ENCODE peak calls at places on chromosomes 3 and 15, in six cellular contexts. O, V, C, N, U and E are unnamed samples.

GRCh38 chr3:136604961-136605360 is 147.2 kb downstream of the STAG1 start:
- DNase-seq in N (no peak), V (no peak), C (no peak), O (no peak), U (no peak), E (no peak)

GRCh38 chr15:98421419-98422085 is 226.8 kb upstream of the IGF1R start:
- DNase-seq in U (peak), V (peak), N (peak), O (peak), C (peak), E (peak)

GRCh38 chr3:108342829-108343478 is 46.6 kb downstream of the HHLA2 start:
- DNase-seq in V (no peak), C (no peak), O (no peak), N (no peak), U (peak), E (no peak)

GRCh38 chr3:13352621-13353131 is 67.4 kb downstream of the NUP210 start:
- DNase-seq in C (no peak), U (no peak), O (no peak), N (no peak), V (no peak), E (no peak)

GRCh38 chr15:96115642-96116041 is 214.9 kb upstream of the NR2F2 start:
- DNase-seq in U (no peak), N (no peak), C (no peak), O (no peak), V (no peak), E (no peak)

GRCh38 chr3:171874879-171875278 is 31.7 kb downstream of the TMEM212 start:
- DNase-seq in U (no peak), O (no peak), C (no peak), V (no peak), N (no peak), E (no peak)

GRCh38 chr3:43733459-43734384 is 43.0 kb downstream of the ABHD5 start:
- DNase-seq in C (no peak), U (no peak), O (no peak), V (no peak), N (no peak), E (no peak)

GRCh38 chr3:7290062-7290825 is 429.3 kb downstream of the GRM7 start:
- DNase-seq in N (no peak), U (no peak), V (no peak), C (no peak), O (no peak), E (no peak)

GRCh38 chr3:12508316-12508715 is 24.0 kb downstream of the TSEN2 start:
- DNase-seq in C (peak), V (no peak), U (no peak), N (no peak), O (no peak), E (no peak)

GRCh38 chr3:195212033-195212748 is 58.8 kb downstream of the XXYLT1 start:
- DNase-seq in O (no peak), N (no peak), C (no peak), V (no peak), U (no peak), E (peak)

GRCh38 chr3:97971679-97972567 is at the start of gene RIOX2:
- DNase-seq in N (peak), C (peak), U (peak), V (peak), O (peak), E (peak)
- TF ChIP-seq CTCF in N (no peak), C (no peak), U (no peak), V (no peak), O (no peak), E (no peak)

DNA sequence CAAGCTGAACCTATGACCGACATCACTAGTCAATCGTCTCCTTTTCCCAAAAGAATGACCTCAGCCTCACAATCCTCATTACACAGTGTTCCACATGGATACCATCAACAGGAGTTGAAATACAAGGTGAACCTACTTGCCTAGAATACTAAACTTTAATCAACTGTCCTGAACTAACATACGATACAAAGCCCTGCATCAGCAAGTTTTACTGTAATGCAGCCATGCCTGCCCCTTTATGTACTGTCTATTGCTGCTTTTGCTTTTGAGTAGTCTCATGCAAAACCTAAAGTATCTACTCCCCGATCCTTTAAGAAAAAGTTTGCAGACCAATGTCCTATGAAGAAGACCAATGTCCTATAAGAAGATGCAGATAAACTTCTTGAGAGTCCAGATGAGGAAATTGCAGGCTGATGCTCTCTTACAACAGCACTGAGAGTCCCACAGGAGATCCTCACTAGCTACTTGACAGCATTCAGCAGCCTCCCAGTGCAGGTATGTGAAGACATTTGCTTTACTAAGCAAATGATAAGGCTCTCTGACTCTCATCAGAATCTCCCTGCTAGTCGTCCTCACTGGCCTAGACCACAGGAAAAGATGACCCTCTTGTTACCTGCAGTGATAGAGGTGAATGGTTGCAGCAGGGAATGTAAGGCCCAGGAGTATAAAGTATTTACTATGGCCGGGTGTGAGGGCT is 23.6 kb downstream of the SUCLG2 start:
- DNase-seq in N (no peak), U (no peak), V (no peak), C (no peak), O (no peak), E (no peak)
- TF ChIP-seq CTCF in N (no peak), U (no peak), V (no peak), C (no peak), O (no peak), E (no peak)

GRCh38 chr15:61827131-61827530 is 233.1 kb downstream of the VPS13C start:
- DNase-seq in V (no peak), C (no peak), N (no peak), U (no peak), O (no peak), E (no peak)

GRCh38 chr15:61829514-61829889 is 230.7 kb downstream of the VPS13C start:
- DNase-seq in O (no peak), V (no peak), N (no peak), U (no peak), C (no peak), E (peak)

GRCh38 chr15:61828860-61829513 is 231.3 kb downstream of the VPS13C start:
- DNase-seq in N (no peak), V (no peak), U (no peak), C (no peak), O (no peak), E (no peak)

GRCh38 chr15:61830536-61831330 is 229.5 kb downstream of the VPS13C start:
- DNase-seq in N (no peak), C (no peak), O (no peak), U (no peak), V (no peak), E (peak)

GRCh38 chr15:61828008-61828407 is 232.2 kb downstream of the VPS13C start:
- DNase-seq in V (no peak), C (no peak), U (no peak), O (no peak), N (no peak), E (peak)
- TF ChIP-seq CTCF in V (no peak), C (no peak), U (no peak), O (no peak), N (peak), E (no peak)

DNA sequence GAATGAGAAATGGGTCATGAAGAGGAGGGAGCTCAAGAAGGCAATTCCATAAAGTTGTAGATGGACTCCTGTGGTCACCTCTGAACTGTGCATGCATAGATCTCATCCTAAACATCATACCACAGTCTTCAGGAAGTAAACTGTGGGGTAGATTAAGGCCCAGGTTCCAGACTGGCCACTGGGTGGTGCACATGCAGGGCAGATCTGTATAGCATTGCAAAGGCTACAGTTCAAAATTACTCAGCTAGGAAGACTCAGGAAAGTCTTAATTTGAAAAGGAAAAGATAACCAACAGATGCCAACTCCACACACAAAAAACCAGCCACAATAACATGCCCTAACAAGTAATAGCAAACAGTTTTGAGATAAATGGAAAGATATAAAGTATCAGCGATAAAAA is 20.3 kb downstream of the KY start:
- DNase-seq in U (no peak), V (no peak), C (no peak), N (peak), O (no peak), E (no peak)
- TF ChIP-seq CTCF in U (no peak), V (peak), C (no peak), N (peak), O (no peak), E (no peak)

DNA sequence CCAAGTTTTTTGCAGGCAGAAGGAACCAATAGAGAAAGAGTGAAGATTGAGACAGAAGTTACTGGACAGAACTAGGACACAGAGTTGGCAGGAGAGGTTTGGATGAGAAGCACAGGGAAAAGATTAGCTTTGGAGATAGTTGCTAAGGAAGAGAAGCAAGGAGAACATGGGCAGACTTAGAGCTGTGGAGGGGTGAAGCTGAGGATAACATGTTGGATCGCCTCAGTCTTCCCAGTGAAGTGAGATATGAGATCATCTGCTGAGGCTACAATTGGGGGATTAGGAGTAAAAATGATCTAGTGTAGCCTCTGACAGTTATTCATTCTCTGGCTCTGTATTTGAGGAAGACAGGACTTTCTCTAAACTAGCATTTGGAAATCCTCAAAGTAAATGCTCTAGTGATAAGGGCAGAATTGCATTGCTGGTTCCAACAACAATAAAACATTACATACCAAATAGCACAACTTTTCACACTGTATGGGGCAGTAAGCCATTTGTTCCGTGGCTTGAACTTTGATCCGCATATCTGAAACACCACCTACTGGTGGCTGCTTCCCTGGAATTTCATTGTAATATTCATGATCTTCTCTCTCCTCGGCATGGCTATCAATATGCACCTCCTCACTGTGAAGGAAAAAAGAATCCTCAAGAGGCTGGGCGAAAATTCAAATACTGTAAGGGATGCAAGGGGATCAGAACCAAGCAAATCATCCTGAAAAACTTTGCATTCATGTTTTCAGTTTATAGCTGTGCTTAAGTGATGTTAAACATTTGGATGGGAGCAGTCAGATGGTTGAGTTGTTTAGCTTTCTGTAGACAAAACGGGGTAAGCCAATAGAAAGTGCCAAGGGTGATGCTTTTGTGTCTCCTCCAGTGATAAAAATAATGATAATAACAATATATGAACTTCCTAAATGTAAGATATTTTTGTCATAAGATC is 22.2 kb upstream of the EID1 start:
- DNase-seq in O (no peak), V (no peak), U (no peak), C (no peak), N (no peak), E (no peak)
- TF ChIP-seq CTCF in O (no peak), V (peak), U (no peak), C (peak), N (peak), E (peak)

DNA sequence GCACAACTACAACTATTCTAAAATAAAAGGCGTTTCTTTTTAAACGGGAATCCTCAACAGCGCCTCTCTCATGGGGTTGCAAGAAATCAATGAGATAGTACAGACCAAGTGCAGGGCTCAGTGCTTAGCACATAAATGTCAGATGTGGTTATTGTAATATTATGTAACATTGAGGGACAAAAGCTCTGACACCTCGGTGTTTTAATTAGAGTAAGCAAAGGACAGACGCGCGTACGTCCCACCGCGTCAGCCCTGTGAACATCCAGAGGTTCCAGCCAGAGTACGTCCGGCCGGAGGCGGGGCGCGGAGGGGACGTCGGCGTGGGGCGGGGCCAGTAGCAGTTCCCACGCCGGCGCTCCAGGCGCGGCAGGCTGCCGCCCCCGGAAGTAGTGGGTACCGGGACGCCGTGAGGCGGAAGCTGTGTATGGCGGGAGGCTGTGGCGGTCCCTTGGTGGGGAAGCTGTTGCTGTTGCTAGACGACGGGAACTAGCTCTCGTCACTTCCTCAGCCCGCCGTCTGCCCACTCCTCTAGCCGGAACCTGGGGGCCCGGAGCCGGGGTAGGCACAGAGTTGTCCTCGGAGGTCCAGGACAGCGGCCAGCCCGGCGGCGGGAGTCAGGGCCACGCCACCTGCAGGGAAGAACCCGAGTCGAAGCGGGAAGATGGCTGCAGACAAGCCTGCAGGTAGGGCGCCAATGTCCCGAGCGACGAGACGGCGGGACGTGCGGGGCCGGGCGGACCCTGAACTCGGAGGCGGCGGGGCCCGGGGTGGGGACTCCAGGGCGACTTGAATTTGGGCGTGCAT is at the start of gene CNOT10:
- DNase-seq in U (peak), C (peak), N (peak), V (peak), O (peak), E (peak)
- TF ChIP-seq CTCF in U (peak), C (peak), N (peak), V (peak), O (peak), E (peak)